ENCODE peak calls at places on chromosomes 3 and 15, in five cellular contexts. N, E, Z, X and D are unnamed samples.

GRCh38 chr3:70264122-70264780 is 48.2 kb downstream of the MDFIC2 start:
- DNase-seq in N (no peak), E (no peak), Z (no peak), X (no peak), D (peak; percentile 64)

GRCh38 chr15:75840659-75841058 is 2.6 kb upstream of the UBE2Q2 start:
- DNase-seq in N (no peak), E (no peak), X (no peak), Z (peak; percentile 35), D (peak; percentile 46)

GRCh38 chr3:134350861-134351311 is 23.4 kb downstream of the AMOTL2 start:
- DNase-seq in X (peak; percentile 87), E (no peak), Z (no peak), N (no peak), D (peak; percentile 68)

GRCh38 chr15:89174476-89174875 is 46.9 kb downstream of the RLBP1 start:
- DNase-seq in Z (no peak), N (no peak), X (no peak), E (peak; percentile 60), D (no peak)

GRCh38 chr3:110101361-110101760 is 764.0 kb upstream of the DPPA4 start:
- DNase-seq in Z (no peak), N (no peak), E (no peak), X (no peak), D (no peak)

GRCh38 chr3:73552700-73553099 is 72.0 kb downstream of the PDZRN3 start:
- DNase-seq in X (no peak), Z (no peak), N (no peak), E (no peak), D (no peak)

GRCh38 chr3:181711325-181712135 is at the start of gene SOX2:
- DNase-seq in Z (peak; percentile 48), X (no peak), N (no peak), E (peak; percentile 94), D (peak; percentile 57)

GRCh38 chr3:8560608-8561007 is 59.0 kb downstream of the LMCD1 start:
- DNase-seq in X (no peak), E (no peak), N (peak; percentile 43), Z (no peak), D (no peak)

GRCh38 chr3:189685854-189686253 is 54.7 kb downstream of the TP63 start:
- DNase-seq in X (no peak), E (no peak), Z (no peak), N (no peak), D (no peak)

GRCh38 chr3:123660900-123661299 is 76.0 kb upstream of the HACD2 start:
- DNase-seq in Z (peak; percentile 98), E (peak; percentile 93), X (peak; percentile 90), N (peak; percentile 94), D (peak; percentile 90)

GRCh38 chr15:78671626-78672211 is 30.7 kb upstream of the CHRNB4 start:
- DNase-seq in Z (no peak), N (no peak), E (no peak), X (peak; percentile 51), D (no peak)

GRCh38 chr15:31598620-31599019 is 272.0 kb downstream of the KLF13 start:
- DNase-seq in X (no peak), E (no peak), Z (no peak), N (no peak), D (peak; percentile 70)

GRCh38 chr15:99749386-99749785 is 16.1 kb upstream of the LYSMD4 start:
- DNase-seq in E (peak; percentile 75), X (no peak), N (no peak), Z (no peak), D (peak; percentile 49)

GRCh38 chr3:106769045-106769444 is 608.2 kb upstream of the CCDC54 start:
- DNase-seq in X (no peak), Z (no peak), E (no peak), N (no peak), D (no peak)

GRCh38 chr3:173371848-173372487 is 25.6 kb upstream of the NLGN1 start:
- DNase-seq in X (no peak), Z (peak; percentile 36), E (peak; percentile 5), N (no peak), D (peak; percentile 29)

DNA sequence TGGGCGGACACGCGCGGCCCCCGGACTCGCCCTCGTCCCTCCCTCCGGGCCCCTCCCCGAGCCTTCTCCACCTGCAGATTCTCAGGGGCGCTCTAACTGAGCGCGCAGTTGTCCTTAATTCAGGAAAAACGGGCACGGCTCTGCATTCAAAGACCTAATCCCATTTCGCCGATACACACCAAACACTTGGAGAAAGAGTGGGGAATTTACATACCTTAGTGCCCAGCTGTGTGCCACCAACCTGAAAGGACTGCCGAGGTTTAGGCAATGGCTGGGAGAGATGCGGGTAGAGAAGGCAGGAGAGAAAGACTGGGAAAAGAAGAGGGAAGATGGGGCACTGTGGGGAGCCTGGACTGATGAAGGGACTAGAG is 21.8 kb downstream of the IGDCC3 start:
- DNase-seq in E (no peak), X (no peak), Z (no peak), N (no peak), D (no peak)
- TF ChIP-seq CTCF in E (no peak), X (no peak), Z (no peak), N (no peak), D (no peak)

DNA sequence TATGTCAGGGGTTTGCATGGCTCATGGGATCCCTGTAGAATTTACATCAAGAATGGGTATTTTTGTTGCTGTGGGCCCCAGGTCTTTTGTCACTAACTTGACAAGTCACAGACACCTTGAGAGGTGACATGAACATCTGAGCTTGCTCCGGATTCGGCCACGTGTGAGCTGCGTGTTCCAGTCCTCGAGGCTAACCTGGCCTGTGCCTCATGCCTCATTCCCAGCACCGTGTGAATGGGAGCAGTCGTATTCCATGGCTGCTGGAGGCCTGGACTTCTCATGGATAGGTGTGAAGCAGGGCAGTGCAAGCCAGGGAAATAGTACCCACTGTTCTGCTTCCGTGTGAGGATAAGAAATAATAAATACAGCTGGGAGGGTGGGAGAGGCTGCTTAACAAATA is 423.5 kb downstream of the OCA2 start:
- DNase-seq in X (no peak), Z (no peak), E (no peak), N (no peak), D (no peak)
- H3K9me3 ChIP-seq in X (no peaks in the 10 kb centered on the region), Z (no peaks in the 10 kb centered on the region), E (no peaks in the 10 kb centered on the region), N (no peaks in the 10 kb centered on the region), D (no peaks in the 10 kb centered on the region)

GRCh38 chr3:48428863-48429415 is 947 bp downstream of the PLXNB1 start:
- DNase-seq in Z (peak; percentile 70), X (peak; percentile 71), E (peak; percentile 56), N (no peak), D (peak; percentile 69)
- H3K4me1 ChIP-seq in Z (peaks cover 52% of the 10 kb centered on the region), X (peaks cover 4% of the 10 kb centered on the region), E (peaks cover 38% of the 10 kb centered on the region), N (peaks cover 36% of the 10 kb centered on the region), D (peaks cover 26% of the 10 kb centered on the region)

DNA sequence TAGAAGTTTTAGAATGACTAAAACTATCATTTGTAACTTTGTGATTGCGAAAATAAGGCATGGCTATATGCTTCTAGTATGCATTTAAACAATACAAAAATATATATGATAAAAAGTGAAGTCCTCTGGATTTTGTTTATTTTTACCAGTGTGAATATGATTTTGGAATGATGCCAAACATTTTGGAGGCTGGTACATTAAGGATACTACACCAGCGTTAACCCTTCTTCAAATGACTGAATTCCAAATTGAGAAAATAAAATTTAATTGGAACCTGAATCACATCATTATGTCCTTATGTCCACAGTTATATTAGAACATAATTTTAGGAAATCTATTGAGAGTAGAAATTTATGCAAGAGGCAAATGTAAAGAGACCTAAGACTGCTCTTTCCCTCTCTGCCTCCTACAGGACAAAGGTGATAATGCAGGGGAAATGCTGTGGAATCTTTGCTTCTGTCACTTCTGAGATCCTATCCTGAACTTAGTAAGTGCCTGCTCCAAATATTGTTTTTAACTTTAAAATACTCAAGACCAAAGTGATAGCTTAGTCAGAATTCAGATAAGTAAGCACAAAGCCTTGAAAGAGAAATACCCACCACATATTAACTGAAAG is 121.1 kb upstream of the NANOGP8 start:
- DNase-seq in X (no peak), N (no peak), E (no peak), Z (no peak), D (peak; percentile 20)
- TF ChIP-seq CTCF in X (no peak), N (no peak), E (no peak), Z (no peak), D (no peak)

DNA sequence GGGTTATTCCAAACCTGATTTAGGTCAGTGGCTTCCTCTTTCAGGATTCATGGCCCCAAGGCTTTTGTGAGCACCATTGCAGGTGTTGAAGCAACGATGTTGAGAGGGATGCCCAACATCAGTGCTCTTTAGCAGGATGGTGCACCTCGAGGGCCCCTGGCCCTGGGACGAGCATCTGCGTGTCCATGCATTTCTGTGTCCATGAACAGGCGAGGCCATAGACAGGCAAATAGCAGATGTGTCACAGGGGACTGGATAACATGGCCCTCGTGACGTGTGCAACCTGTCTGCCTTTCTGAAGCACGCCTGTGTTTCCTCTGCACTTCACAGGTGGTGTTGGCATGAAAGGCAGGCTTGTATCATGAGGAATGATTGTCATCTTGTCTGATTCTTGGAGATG is 132.3 kb downstream of the SNRPN start:
- DNase-seq in N (no peak), Z (no peak), E (no peak), X (no peak), D (no peak)
- H3K9me3 ChIP-seq in N (peaks cover 48% of the 10 kb centered on the region), Z (peaks cover 5% of the 10 kb centered on the region), E (no peaks in the 10 kb centered on the region), X (peaks cover 74% of the 10 kb centered on the region), D (peaks cover 6% of the 10 kb centered on the region)

GRCh38 chr15:63240136-63240535 is 37.3 kb upstream of the APH1B start:
- DNase-seq in N (no peak), E (no peak), X (no peak), Z (no peak), D (no peak)

GRCh38 chr15:63236272-63236671 is 41.1 kb upstream of the APH1B start:
- DNase-seq in N (no peak), Z (no peak), E (no peak), X (no peak), D (no peak)

GRCh38 chr15:63238796-63239195 is 38.6 kb upstream of the APH1B start:
- DNase-seq in E (no peak), N (no peak), X (no peak), Z (no peak), D (no peak)

GRCh38 chr15:63241316-63241715 is 36.1 kb upstream of the APH1B start:
- DNase-seq in E (no peak), N (no peak), X (no peak), Z (no peak), D (no peak)

DNA sequence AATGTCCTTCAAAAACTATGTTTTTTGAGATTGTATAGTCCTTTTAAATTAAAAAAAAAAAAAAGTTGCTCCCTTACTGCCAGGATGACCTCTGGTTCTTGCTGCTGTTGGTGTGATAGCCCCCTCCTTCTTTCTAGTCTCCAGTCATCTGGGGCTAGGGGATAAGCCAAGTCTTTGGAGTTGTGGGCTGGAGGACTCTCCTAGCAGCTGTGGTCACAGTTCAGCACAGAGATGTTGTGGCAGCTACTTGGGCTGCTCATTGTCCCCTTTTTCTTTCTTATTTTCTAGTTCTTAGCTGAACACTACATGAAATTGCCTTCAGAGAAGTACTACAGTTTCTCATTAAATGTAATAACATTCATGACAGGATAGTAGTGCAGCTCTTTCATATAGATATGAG is 39.2 kb upstream of the APH1B start:
- DNase-seq in N (no peak), E (no peak), X (no peak), Z (no peak), D (no peak)
- H3K4me1 ChIP-seq in N (peaks cover 36% of the 10 kb centered on the region), E (no peaks in the 10 kb centered on the region), X (peaks cover 18% of the 10 kb centered on the region), Z (peaks cover 12% of the 10 kb centered on the region), D (peaks cover 6% of the 10 kb centered on the region)

GRCh38 chr15:33766329-33766728 is 202.0 kb upstream of the CHRM5 start:
- DNase-seq in X (no peak), N (no peak), E (no peak), Z (no peak), D (no peak)
- TF ChIP-seq CTCF in X (no peak), N (no peak), E (no peak), Z (no peak), D (no peak)

DNA sequence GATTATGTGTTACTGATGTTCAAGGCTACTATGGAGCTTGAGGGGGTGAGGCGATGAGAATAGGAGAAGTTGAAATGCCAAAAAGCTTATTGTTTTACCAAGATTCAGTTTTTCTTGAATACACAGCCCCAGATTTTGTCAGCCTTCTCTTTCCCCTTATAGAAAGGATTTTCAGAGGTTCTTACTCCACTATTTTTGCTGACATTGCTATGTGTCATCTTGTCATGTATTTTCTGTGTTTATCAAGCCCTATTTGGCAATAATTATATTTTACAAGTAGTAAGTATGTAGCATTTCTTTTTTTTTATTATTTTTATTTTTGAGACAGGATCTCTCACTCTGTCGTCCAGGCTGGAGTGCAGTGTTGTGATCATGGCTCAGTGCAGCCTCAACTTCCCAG is 133.1 kb downstream of the ATG7 start:
- DNase-seq in X (no peak), N (no peak), Z (no peak), E (no peak), D (no peak)
- H3K9me3 ChIP-seq in X (no peaks in the 10 kb centered on the region), N (peaks cover 8% of the 10 kb centered on the region), Z (no peaks in the 10 kb centered on the region), E (no peaks in the 10 kb centered on the region), D (no peaks in the 10 kb centered on the region)